ENCODE peak calls at places on chromosomes 13 and 19, in four cellular contexts. I is A549, R is AG10803, O is foreskin fibroblast. M is an unnamed sample.

GRCh38 chr13:95660981-95661581 is 15.9 kb upstream of the DNAJC3 start:
- DNase-seq in O (peak), R (peak), I (peak), M (no peak)

GRCh38 chr19:495440-496332 is 600 bp upstream of the MADCAM1 start:
- DNase-seq in R (peak), I (peak), O (no peak), M (peak)

GRCh38 chr19:5694167-5694951 is 4.3 kb downstream of the RPL36 start:
- DNase-seq in O (no peak), R (no peak), I (no peak), M (no peak)

GRCh38 chr13:94707400-94708021 is 4.8 kb downstream of the SOX21 start:
- DNase-seq in O (no peak), I (peak), R (no peak), M (no peak)

GRCh38 chr13:23579886-23580706 is 9.9 kb downstream of the TNFRSF19 start:
- DNase-seq in O (no peak), R (no peak), I (no peak), M (no peak)

GRCh38 chr13:30551194-30551593 is 66.5 kb upstream of the USPL1 start:
- DNase-seq in R (peak), I (no peak), O (peak), M (no peak)

GRCh38 chr19:19643158-19644053 is at the start of gene GMIP:
- DNase-seq in I (peak), O (peak), R (peak), M (peak)

GRCh38 chr19:33603377-33603776 is 18.4 kb upstream of the CHST8 start:
- DNase-seq in R (no peak), O (no peak), I (no peak), M (no peak)

GRCh38 chr13:99357149-99357596 is 50.0 kb upstream of the GPR183 start:
- DNase-seq in I (no peak), O (peak), R (peak), M (no peak)

GRCh38 chr19:32751066-32751465 is 31.5 kb downstream of the TDRD12 start:
- DNase-seq in R (no peak), I (no peak), O (no peak), M (no peak)

GRCh38 chr19:410243-410781 is 1.4 kb upstream of the C2CD4C start:
- DNase-seq in R (no peak), I (no peak), O (no peak), M (no peak)

GRCh38 chr13:23378009-23378632 is 55.4 kb downstream of the SACS start:
- DNase-seq in R (peak), I (peak), O (peak), M (no peak)

GRCh38 chr19:1269478-1270167 is 491 bp downstream of the CIRBP start:
- DNase-seq in I (peak), O (peak), R (peak), M (peak)

GRCh38 chr13:40764587-40765403 is 6.2 kb downstream of the MRPS31 start:
- DNase-seq in R (peak), I (no peak), O (no peak), M (no peak)

GRCh38 chr13:60562081-60562764 is 165.2 kb downstream of the TDRD3 start:
- DNase-seq in I (no peak), O (no peak), R (peak), M (no peak)

GRCh38 chr13:35530147-35530546 is 53.7 kb upstream of the MAB21L1 start:
- DNase-seq in O (no peak), I (no peak), R (no peak), M (no peak)

GRCh38 chr19:56748443-56748842 is 76.9 kb upstream of the ZNF835 start:
- DNase-seq in O (no peak), I (no peak), R (no peak), M (no peak)

GRCh38 chr19:15902254-15902653 is 4.4 kb upstream of the CYP4F2 start:
- DNase-seq in I (no peak), R (no peak), O (no peak), M (no peak)

GRCh38 chr13:43200736-43201135 is 177.3 kb downstream of the DNAJC15 start:
- DNase-seq in R (no peak), I (no peak), O (no peak), M (peak)

GRCh38 chr19:44741258-44741731 is 7.2 kb upstream of the BCL3 start:
- DNase-seq in R (peak), I (no peak), O (no peak), M (no peak)

GRCh38 chr19:1284979-1285736 is 515 bp upstream of the EFNA2 start:
- DNase-seq in I (no peak), R (no peak), O (no peak), M (no peak)

GRCh38 chr19:13506550-13506878 is 235 bp upstream of the CACNA1A start:
- DNase-seq in I (no peak), O (peak), R (peak), M (no peak)
- H3K4me3 ChIP-seq in I (no peak), O (peak), R (peak), M (no peak)

GRCh38 chr19:35744688-35745327 is 410 bp downstream of the U2AF1L4 start:
- DNase-seq in I (peak), O (peak), R (peak), M (peak)

GRCh38 chr19:35745328-35746086 is at the start of the genes PSENEN and U2AF1L4:
- DNase-seq in R (peak), I (peak), O (peak), M (peak)

GRCh38 chr19:35746087-35746462 is 624 bp downstream of the PSENEN start:
- DNase-seq in I (no peak), R (no peak), O (no peak), M (no peak)

GRCh38 chr19:35748106-35749020 is at the start of gene LIN37:
- DNase-seq in O (peak), R (peak), I (peak), M (peak)

GRCh38 chr19:35746556-35746955 is 1.1 kb downstream of the PSENEN start:
- DNase-seq in I (no peak), O (no peak), R (no peak), M (no peak)
- H3K4me3 ChIP-seq in I (peak), O (peak), R (peak), M (no peak)

DNA sequence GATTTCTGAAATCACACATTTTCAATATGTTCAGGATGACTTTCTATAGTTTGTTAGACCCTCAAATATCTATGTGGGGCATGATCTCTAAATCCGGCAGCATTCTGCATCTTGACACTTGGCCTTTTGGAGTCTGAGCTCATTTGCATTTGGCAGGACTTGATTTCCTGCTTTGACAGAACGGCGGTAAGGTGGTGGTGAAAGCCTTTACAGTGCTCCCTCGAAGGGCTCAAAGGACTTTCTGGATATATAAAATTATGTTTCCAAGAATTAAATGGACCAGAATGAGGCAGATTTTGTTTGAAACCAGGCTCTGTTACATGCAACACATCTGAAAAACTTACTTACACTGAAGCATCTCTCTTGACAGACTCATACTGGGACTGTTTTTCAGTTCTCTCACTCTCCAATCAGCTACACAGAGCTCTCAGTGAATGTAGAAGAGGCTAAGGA is 207.3 kb downstream of the SPRY2 start:
- DNase-seq in O (no peak), R (no peak), I (no peak), M (no peak)
- H3K4me3 ChIP-seq in O (no peak), R (no peak), I (no peak), M (no peak)

GRCh38 chr13:103250071-103250470 is 183.9 kb upstream of the SLC10A2 start:
- DNase-seq in R (no peak), I (no peak), O (no peak), M (no peak)
- H3K4me3 ChIP-seq in R (no peak), I (no peak), O (no peak), M (no peak)

GRCh38 chr19:43450545-43450997 is 14.8 kb downstream of the LYPD3 start:
- DNase-seq in I (no peak), O (peak), R (peak), M (no peak)

GRCh38 chr19:43457809-43458208 is 7.6 kb downstream of the LYPD3 start:
- DNase-seq in O (no peak), R (no peak), I (no peak), M (no peak)

GRCh38 chr19:43452517-43453045 is 12.8 kb downstream of the LYPD3 start:
- DNase-seq in I (no peak), R (no peak), O (no peak), M (no peak)

GRCh38 chr19:43460362-43461016 is 4.9 kb downstream of the LYPD3 start:
- DNase-seq in O (no peak), R (no peak), I (no peak), M (no peak)

GRCh38 chr19:43455321-43456113 is 9.9 kb downstream of the LYPD3 start:
- DNase-seq in R (no peak), O (no peak), I (no peak), M (peak)
- H3K4me3 ChIP-seq in R (no peak), O (no peak), I (no peak), M (no peak)

GRCh38 chr19:46848389-46848788 is 2.3 kb downstream of the AP2S1 start:
- DNase-seq in I (no peak), R (no peak), O (no peak), M (no peak)

GRCh38 chr19:46847528-46847927 is 3.1 kb downstream of the AP2S1 start:
- DNase-seq in R (no peak), I (no peak), O (no peak), M (no peak)

GRCh38 chr19:46849610-46850009 is 1.0 kb downstream of the AP2S1 start:
- DNase-seq in O (no peak), R (no peak), I (no peak), M (no peak)

GRCh38 chr19:46852830-46853229 is 2.2 kb upstream of the AP2S1 start:
- DNase-seq in R (no peak), O (no peak), I (no peak), M (no peak)

DNA sequence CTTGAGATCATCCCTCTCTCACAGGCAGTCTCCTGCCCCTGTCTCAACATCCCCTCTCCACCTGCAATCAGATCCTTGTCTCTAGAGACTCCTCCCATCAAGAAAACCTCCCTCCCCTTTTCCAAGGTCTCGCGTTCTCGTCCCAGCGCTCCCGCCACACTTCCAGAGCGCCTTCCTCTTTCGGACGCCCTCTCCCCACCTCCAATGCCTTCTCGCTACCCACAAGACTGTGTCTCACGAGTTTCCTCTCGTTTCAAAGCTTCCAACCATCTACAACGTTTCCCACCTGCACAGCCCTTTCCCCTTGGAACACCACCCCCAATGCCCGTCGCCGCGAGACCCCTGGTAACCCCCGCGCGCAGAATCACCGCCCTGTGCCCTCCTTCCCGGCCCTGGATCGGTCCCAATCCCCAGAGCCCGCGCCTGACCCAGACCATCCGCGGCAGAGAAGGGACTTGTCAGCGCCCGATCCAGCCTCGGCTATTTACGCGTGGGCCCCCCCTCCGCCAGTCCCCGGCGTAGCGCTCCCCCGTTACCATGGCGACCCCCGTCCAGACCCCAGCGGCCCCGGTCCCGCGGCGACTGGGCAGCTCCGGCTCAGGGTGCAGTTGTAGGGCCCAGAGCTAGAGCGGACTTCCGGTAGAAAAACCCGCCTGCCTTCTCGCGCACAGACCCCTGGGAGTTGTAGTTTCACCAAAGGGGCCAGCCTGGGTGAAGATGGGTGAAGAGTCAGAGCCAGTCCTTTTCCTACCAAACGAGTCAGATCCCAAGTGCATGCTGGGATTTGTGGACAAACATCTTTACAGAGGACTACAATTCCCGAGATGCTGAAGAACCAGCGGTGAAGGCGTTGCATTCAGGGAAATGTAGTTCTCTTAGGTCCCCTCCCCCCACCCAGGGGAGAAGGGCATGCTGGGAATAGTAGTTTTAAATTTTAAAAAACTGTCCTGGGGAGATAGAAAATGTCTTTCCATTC is at the start of gene AP2S1:
- DNase-seq in R (peak), I (peak), O (peak), M (peak)
- H3K4me3 ChIP-seq in R (peak), I (peak), O (peak), M (peak)

GRCh38 chr19:40688987-40689338 is 1.5 kb downstream of the NUMBL start:
- DNase-seq in R (no peak), I (no peak), O (no peak), M (no peak)
- H3K4me3 ChIP-seq in R (peak), I (peak), O (peak), M (no peak)

DNA sequence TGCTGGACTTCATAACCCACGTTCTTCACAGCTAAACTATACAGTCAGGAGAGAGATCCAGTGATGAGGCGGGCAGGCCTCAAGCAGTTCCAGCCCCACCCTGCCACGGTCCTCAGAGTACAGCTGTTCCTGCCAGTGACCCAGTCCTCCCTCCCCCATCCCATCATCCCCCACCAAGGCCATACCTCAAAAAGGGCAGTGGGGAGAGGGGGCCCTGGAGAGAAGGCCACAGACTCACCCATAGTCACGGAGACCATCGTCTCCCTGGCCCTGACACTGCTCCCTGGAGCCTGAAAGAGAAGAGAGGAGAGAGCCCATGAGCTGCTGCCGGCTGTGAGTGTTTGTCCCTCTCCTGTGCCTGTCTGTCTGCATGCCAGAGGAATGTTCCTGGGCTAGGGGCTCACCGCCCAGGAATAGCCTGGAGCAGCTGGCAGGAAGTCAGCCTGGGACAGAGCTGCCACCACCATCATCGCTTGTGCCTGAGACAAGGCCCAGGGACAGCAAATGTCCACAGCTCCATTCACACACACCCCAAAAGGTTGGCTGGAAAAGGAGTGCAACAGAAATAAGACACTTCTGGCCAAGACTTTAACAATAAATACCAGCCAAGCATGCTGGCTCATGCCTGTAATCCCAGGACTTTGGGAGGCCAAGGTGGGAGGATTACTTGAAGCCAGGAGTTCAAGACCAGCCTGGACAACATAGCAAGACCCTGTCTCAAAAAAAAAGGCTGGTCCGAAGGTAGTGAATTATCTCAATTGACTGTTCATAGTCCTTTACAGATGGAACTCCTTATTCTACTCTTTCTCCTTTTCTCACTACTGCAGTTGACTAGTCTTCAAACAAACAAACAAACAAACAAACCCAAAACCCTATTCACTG is 6.4 kb downstream of the C19orf47 start:
- DNase-seq in I (no peak), R (peak), O (no peak), M (no peak)
- H3K4me3 ChIP-seq in I (no peak), R (no peak), O (no peak), M (no peak)

GRCh38 chr19:48874309-48875135 is 2.3 kb downstream of the PPP1R15A start:
- DNase-seq in O (peak), R (peak), I (peak), M (no peak)
- H3K4me3 ChIP-seq in O (peak), R (peak), I (peak), M (peak)

M was measured in Caco-2.